ENCODE peak calls at places on chromosomes 2 and 18, in seven cellular contexts. One of them, this sample, is unnamed.

GRCh38 chr2:163943403-163944356 is 207.9 kb upstream of the FIGN start:
- DNase-seq in GM03348: no peak
- DNase-seq in NCI-H1694 treated with DMSO at 0.1 percent for 48 hours: no peak
- DNase-seq in stimulated activated CD8-positive, alpha-beta memory T cell treated with anti-CD3 and anti-CD28 coated beads, Interleukin-2, amount 100 ng/mL, for 1 hour: no peak
- DNase-seq in bronchial epithelial cell: no peak
- DNase-seq in activated CD4-positive, CD25-positive, alpha-beta regulatory T cell treated with anti-CD3 and anti-CD28 coated beads, Interleukin-2, amount 50 U/mL, for 16 hours: no peak
- DNase-seq in Daoy: no peak
- DNase-seq in this sample: no peak

GRCh38 chr2:156229724-156230362 is 102.7 kb downstream of the NR4A2 start:
- DNase-seq in GM03348: no peak
- DNase-seq in Daoy: no peak
- DNase-seq in bronchial epithelial cell: peak
- DNase-seq in stimulated activated CD8-positive, alpha-beta memory T cell treated with anti-CD3 and anti-CD28 coated beads, Interleukin-2, amount 100 ng/mL, for 1 hour: no peak
- DNase-seq in activated CD4-positive, CD25-positive, alpha-beta regulatory T cell treated with anti-CD3 and anti-CD28 coated beads, Interleukin-2, amount 50 U/mL, for 16 hours: no peak
- DNase-seq in NCI-H1694 treated with DMSO at 0.1 percent for 48 hours: no peak
- DNase-seq in this sample: no peak

GRCh38 chr18:75057169-75057789 is 151.7 kb downstream of the PTGR3 start:
- DNase-seq in Daoy: no peak
- DNase-seq in stimulated activated CD8-positive, alpha-beta memory T cell treated with anti-CD3 and anti-CD28 coated beads, Interleukin-2, amount 100 ng/mL, for 1 hour: no peak
- DNase-seq in NCI-H1694 treated with DMSO at 0.1 percent for 48 hours: no peak
- DNase-seq in activated CD4-positive, CD25-positive, alpha-beta regulatory T cell treated with anti-CD3 and anti-CD28 coated beads, Interleukin-2, amount 50 U/mL, for 16 hours: no peak
- DNase-seq in bronchial epithelial cell: no peak
- DNase-seq in GM03348: no peak
- DNase-seq in this sample: no peak

GRCh38 chr2:182047544-182047943 is 61.9 kb downstream of the PPP1R1C start:
- DNase-seq in NCI-H1694 treated with DMSO at 0.1 percent for 48 hours: no peak
- DNase-seq in bronchial epithelial cell: no peak
- DNase-seq in stimulated activated CD8-positive, alpha-beta memory T cell treated with anti-CD3 and anti-CD28 coated beads, Interleukin-2, amount 100 ng/mL, for 1 hour: no peak
- DNase-seq in activated CD4-positive, CD25-positive, alpha-beta regulatory T cell treated with anti-CD3 and anti-CD28 coated beads, Interleukin-2, amount 50 U/mL, for 16 hours: no peak
- DNase-seq in Daoy: no peak
- DNase-seq in GM03348: peak
- DNase-seq in this sample: no peak

GRCh38 chr2:237964194-237964577 is 2.6 kb upstream of the UBE2F start:
- DNase-seq in NCI-H1694 treated with DMSO at 0.1 percent for 48 hours: no peak
- DNase-seq in bronchial epithelial cell: no peak
- DNase-seq in GM03348: no peak
- DNase-seq in activated CD4-positive, CD25-positive, alpha-beta regulatory T cell treated with anti-CD3 and anti-CD28 coated beads, Interleukin-2, amount 50 U/mL, for 16 hours: no peak
- DNase-seq in Daoy: no peak
- DNase-seq in stimulated activated CD8-positive, alpha-beta memory T cell treated with anti-CD3 and anti-CD28 coated beads, Interleukin-2, amount 100 ng/mL, for 1 hour: no peak
- DNase-seq in this sample: no peak

GRCh38 chr2:120675460-120676130 is 60.1 kb upstream of the GLI2 start:
- DNase-seq in activated CD4-positive, CD25-positive, alpha-beta regulatory T cell treated with anti-CD3 and anti-CD28 coated beads, Interleukin-2, amount 50 U/mL, for 16 hours: no peak
- DNase-seq in GM03348: peak
- DNase-seq in NCI-H1694 treated with DMSO at 0.1 percent for 48 hours: peak
- DNase-seq in Daoy: peak
- DNase-seq in stimulated activated CD8-positive, alpha-beta memory T cell treated with anti-CD3 and anti-CD28 coated beads, Interleukin-2, amount 100 ng/mL, for 1 hour: no peak
- DNase-seq in bronchial epithelial cell: peak
- DNase-seq in this sample: peak

GRCh38 chr2:3827673-3828575 is 124.5 kb downstream of the DCDC2C start:
- DNase-seq in activated CD4-positive, CD25-positive, alpha-beta regulatory T cell treated with anti-CD3 and anti-CD28 coated beads, Interleukin-2, amount 50 U/mL, for 16 hours: no peak
- DNase-seq in Daoy: peak
- DNase-seq in GM03348: peak
- DNase-seq in bronchial epithelial cell: peak
- DNase-seq in NCI-H1694 treated with DMSO at 0.1 percent for 48 hours: peak
- DNase-seq in stimulated activated CD8-positive, alpha-beta memory T cell treated with anti-CD3 and anti-CD28 coated beads, Interleukin-2, amount 100 ng/mL, for 1 hour: no peak
- DNase-seq in this sample: no peak

GRCh38 chr18:62342884-62343283 is 17.8 kb downstream of the TNFRSF11A start:
- DNase-seq in stimulated activated CD8-positive, alpha-beta memory T cell treated with anti-CD3 and anti-CD28 coated beads, Interleukin-2, amount 100 ng/mL, for 1 hour: no peak
- DNase-seq in GM03348: no peak
- DNase-seq in Daoy: no peak
- DNase-seq in NCI-H1694 treated with DMSO at 0.1 percent for 48 hours: no peak
- DNase-seq in bronchial epithelial cell: no peak
- DNase-seq in activated CD4-positive, CD25-positive, alpha-beta regulatory T cell treated with anti-CD3 and anti-CD28 coated beads, Interleukin-2, amount 50 U/mL, for 16 hours: no peak
- DNase-seq in this sample: no peak

GRCh38 chr2:157087373-157088005 is 170.0 kb upstream of the GALNT5 start:
- DNase-seq in NCI-H1694 treated with DMSO at 0.1 percent for 48 hours: no peak
- DNase-seq in bronchial epithelial cell: no peak
- DNase-seq in stimulated activated CD8-positive, alpha-beta memory T cell treated with anti-CD3 and anti-CD28 coated beads, Interleukin-2, amount 100 ng/mL, for 1 hour: no peak
- DNase-seq in Daoy: peak
- DNase-seq in GM03348: peak
- DNase-seq in activated CD4-positive, CD25-positive, alpha-beta regulatory T cell treated with anti-CD3 and anti-CD28 coated beads, Interleukin-2, amount 50 U/mL, for 16 hours: no peak
- DNase-seq in this sample: no peak

GRCh38 chr2:30266051-30266621 is 34.8 kb downstream of the LBH start:
- DNase-seq in Daoy: peak
- DNase-seq in GM03348: no peak
- DNase-seq in NCI-H1694 treated with DMSO at 0.1 percent for 48 hours: no peak
- DNase-seq in activated CD4-positive, CD25-positive, alpha-beta regulatory T cell treated with anti-CD3 and anti-CD28 coated beads, Interleukin-2, amount 50 U/mL, for 16 hours: peak
- DNase-seq in stimulated activated CD8-positive, alpha-beta memory T cell treated with anti-CD3 and anti-CD28 coated beads, Interleukin-2, amount 100 ng/mL, for 1 hour: peak
- DNase-seq in bronchial epithelial cell: no peak
- DNase-seq in this sample: peak

GRCh38 chr18:75110846-75111415 is 98.0 kb downstream of the PTGR3 start:
- DNase-seq in Daoy: no peak
- DNase-seq in GM03348: no peak
- DNase-seq in NCI-H1694 treated with DMSO at 0.1 percent for 48 hours: no peak
- DNase-seq in activated CD4-positive, CD25-positive, alpha-beta regulatory T cell treated with anti-CD3 and anti-CD28 coated beads, Interleukin-2, amount 50 U/mL, for 16 hours: no peak
- DNase-seq in bronchial epithelial cell: no peak
- DNase-seq in stimulated activated CD8-positive, alpha-beta memory T cell treated with anti-CD3 and anti-CD28 coated beads, Interleukin-2, amount 100 ng/mL, for 1 hour: no peak
- DNase-seq in this sample: no peak

GRCh38 chr2:175003875-175004729 is 1.1 kb downstream of the CHN1 start:
- DNase-seq in NCI-H1694 treated with DMSO at 0.1 percent for 48 hours: peak
- DNase-seq in GM03348: no peak
- DNase-seq in Daoy: peak
- DNase-seq in activated CD4-positive, CD25-positive, alpha-beta regulatory T cell treated with anti-CD3 and anti-CD28 coated beads, Interleukin-2, amount 50 U/mL, for 16 hours: no peak
- DNase-seq in stimulated activated CD8-positive, alpha-beta memory T cell treated with anti-CD3 and anti-CD28 coated beads, Interleukin-2, amount 100 ng/mL, for 1 hour: no peak
- DNase-seq in bronchial epithelial cell: no peak
- DNase-seq in this sample: no peak

GRCh38 chr2:69022548-69022947 is 9.6 kb downstream of the ANTXR1 start:
- DNase-seq in Daoy: no peak
- DNase-seq in activated CD4-positive, CD25-positive, alpha-beta regulatory T cell treated with anti-CD3 and anti-CD28 coated beads, Interleukin-2, amount 50 U/mL, for 16 hours: no peak
- DNase-seq in NCI-H1694 treated with DMSO at 0.1 percent for 48 hours: no peak
- DNase-seq in bronchial epithelial cell: peak
- DNase-seq in GM03348: no peak
- DNase-seq in stimulated activated CD8-positive, alpha-beta memory T cell treated with anti-CD3 and anti-CD28 coated beads, Interleukin-2, amount 100 ng/mL, for 1 hour: no peak
- DNase-seq in this sample: no peak

GRCh38 chr2:157725856-157726255 is 97.2 kb upstream of the ACVR1C start:
- DNase-seq in stimulated activated CD8-positive, alpha-beta memory T cell treated with anti-CD3 and anti-CD28 coated beads, Interleukin-2, amount 100 ng/mL, for 1 hour: no peak
- DNase-seq in GM03348: no peak
- DNase-seq in bronchial epithelial cell: no peak
- DNase-seq in activated CD4-positive, CD25-positive, alpha-beta regulatory T cell treated with anti-CD3 and anti-CD28 coated beads, Interleukin-2, amount 50 U/mL, for 16 hours: no peak
- DNase-seq in NCI-H1694 treated with DMSO at 0.1 percent for 48 hours: no peak
- DNase-seq in Daoy: no peak
- DNase-seq in this sample: no peak

This sample was measured in activated CD4-positive, alpha-beta memory T cell treated with anti-CD3 and anti-CD28 coated beads, Interleukin-2, amount 10 ng/mL, durations not matched to agents 7 days and 5 days.